ENCODE peak calls at places on chromosomes 4 and X, in eight cellular contexts. K is transverse colon, D is breast epithelium, C is suprapubic skin, B is endothelial cell of umbilical vein, R is K562, G is vagina, L is esophagus muscularis mucosa. U is an unnamed sample. For H3K4me1 and H3K27me3, the result is how much of the 10 kb centered on the place peaks cover.

GRCh38 chr4:41144812-41145211 is 69.5 kb downstream of the APBB2 start:
- DNase-seq in B (no peak), G (no peak), K (no peak), D (no peak), C (no peak), R (no peak), L (no peak), U (no peak)

GRCh38 chr4:73589261-73589847 is 30.9 kb downstream of the RASSF6 start:
- DNase-seq in D (no peak), R (peak), B (no peak), C (no peak), G (no peak), K (no peak), L (no peak), U (peak)

GRCh38 chr4:154137320-154137905 is 348.5 kb upstream of the SFRP2 start:
- DNase-seq in K (no peak), D (no peak), C (no peak), L (no peak), G (no peak), R (no peak), B (no peak), U (no peak)

GRCh38 chr4:16123356-16124084 is 39.7 kb upstream of the PROM1 start:
- DNase-seq in G (no peak), D (no peak), C (no peak), L (no peak), B (no peak), R (no peak), K (no peak), U (no peak)

GRCh38 chrX:23386726-23387125 is 52.1 kb downstream of the PTCHD1 start:
- DNase-seq in K (no peak), D (no peak), G (no peak), R (no peak), L (no peak), C (no peak), B (no peak), U (no peak)

GRCh38 chrX:48695524-48695875 is 1.0 kb upstream of the SUV39H1 start:
- DNase-seq in D (no peak), R (no peak), C (no peak), B (no peak), L (no peak), K (no peak), G (no peak), U (no peak)

GRCh38 chr4:47664051-47664826 is 173.6 kb downstream of the CORIN start:
- DNase-seq in D (no peak), R (no peak), B (no peak), G (no peak), L (no peak), C (no peak), K (no peak), U (no peak)

GRCh38 chr4:15003441-15003890 is 1.2 kb downstream of the CPEB2 start:
- DNase-seq in R (peak), C (peak), G (no peak), D (peak), L (no peak), K (peak), B (no peak), U (peak)

GRCh38 chrX:6777211-6778002 is 242.5 kb upstream of the VCX3A start:
- DNase-seq in B (no peak), C (no peak), D (no peak), L (no peak), G (no peak), K (no peak), R (no peak), U (no peak)

GRCh38 chr4:118034061-118034785 is at the start of gene NDST3:
- DNase-seq in G (no peak), L (no peak), D (no peak), K (peak), B (peak), R (peak), C (no peak), U (peak)

GRCh38 chrX:39518451-39519212 is 579.1 kb downstream of the BCOR start:
- DNase-seq in G (no peak), L (no peak), C (no peak), B (no peak), K (no peak), R (no peak), D (no peak), U (no peak)

GRCh38 chrX:150256297-150256650 is 106.8 kb upstream of the MAMLD1 start:
- DNase-seq in K (no peak), D (no peak), B (no peak), G (peak), R (no peak), L (peak), C (no peak), U (no peak)

GRCh38 chrX:13899607-13900006 is 82.7 kb upstream of the GPM6B start:
- DNase-seq in R (no peak), L (no peak), D (no peak), K (no peak), G (no peak), B (peak), C (no peak), U (peak)

GRCh38 chrX:84187501-84188319 is at the start of gene RPS6KA6:
- DNase-seq in R (no peak), G (no peak), C (peak), D (peak), L (no peak), B (peak), K (peak), U (peak)

GRCh38 chr4:47669946-47670345 is 167.9 kb downstream of the CORIN start:
- DNase-seq in B (no peak), C (no peak), K (no peak), G (no peak), L (no peak), R (no peak), D (no peak), U (no peak)

GRCh38 chrX:150680974-150681373 is 12.2 kb upstream of the MTMR1 start:
- DNase-seq in D (no peak), K (no peak), L (no peak), C (no peak), B (peak), R (peak), G (no peak), U (no peak)

GRCh38 chr4:177185151-177185550 is 124.5 kb upstream of the NEIL3 start:
- DNase-seq in R (no peak), L (no peak), G (no peak), K (no peak), D (no peak), C (no peak), B (no peak), U (no peak)

GRCh38 chr4:107035711-107036601 is at the start of gene DKK2:
- DNase-seq in K (peak), L (no peak), C (peak), G (no peak), B (peak), D (peak), R (no peak), U (peak)

GRCh38 chrX:9671998-9672397 is 93.6 kb downstream of the GPR143 start:
- DNase-seq in C (no peak), R (no peak), D (no peak), K (no peak), G (no peak), L (no peak), B (no peak), U (no peak)

GRCh38 chr4:4391866-4392265 is 5.0 kb downstream of the NSG1 start:
- DNase-seq in L (no peak), D (no peak), G (no peak), C (no peak), K (no peak), R (no peak), B (no peak), U (no peak)

GRCh38 chrX:65595460-65595876 is 60.9 kb upstream of the LAS1L start:
- DNase-seq in L (peak), D (peak), K (peak), G (no peak), R (peak), B (peak), C (peak), U (peak)

GRCh38 chr4:94538229-94538628 is 86.5 kb downstream of the PDLIM5 start:
- DNase-seq in R (no peak), L (no peak), B (no peak), C (no peak), G (no peak), D (no peak), K (no peak), U (no peak)
- H3K4me1 ChIP-seq in R (under half), L (half or more), B (half or more), C (half or more), G (under half), D (under half), K (under half), U (under half)

GRCh38 chrX:1097328-1097727 is 115.1 kb downstream of the CRLF2 start:
- DNase-seq in L (no peak), R (no peak), K (no peak), G (no peak), D (peak), B (no peak), C (peak), U (no peak)
- H3K27me3 ChIP-seq in L (under half), R (under half), K (under half), G (under half), D (under half), B (under half), C (under half), U (under half)

GRCh38 chr4:79201976-79202375 is 123.9 kb downstream of the NAA11 start:
- DNase-seq in R (no peak), L (no peak), G (no peak), D (no peak), K (no peak), C (no peak), B (no peak), U (no peak)

GRCh38 chr4:79198886-79199591 is 126.8 kb downstream of the NAA11 start:
- DNase-seq in K (no peak), G (no peak), L (no peak), R (peak), D (no peak), B (no peak), C (no peak), U (no peak)

GRCh38 chr4:79197275-79198009 is 128.4 kb downstream of the NAA11 start:
- DNase-seq in R (no peak), B (no peak), D (no peak), K (no peak), C (no peak), G (no peak), L (no peak), U (no peak)
- TF ChIP-seq POLR2AphosphoS5 in R (no peak), B (no peak), D (no peak), K (no peak), C (no peak), G (no peak), L (no peak), U (no peak)

GRCh38 chr4:5751918-5752802 is 41.2 kb downstream of the EVC start:
- DNase-seq in L (no peak), K (no peak), R (no peak), C (no peak), D (no peak), B (peak), G (no peak), U (no peak)
- H3K4me1 ChIP-seq in L (under half), K (under half), R (under half), C (under half), D (under half), B (half or more), G (under half), U (under half)

GRCh38 chr4:13516315-13516860 is 27.9 kb downstream of the NKX3-2 start:
- DNase-seq in G (no peak), K (no peak), D (no peak), C (no peak), L (no peak), B (no peak), R (no peak), U (no peak)
- H3K27me3 ChIP-seq in G (under half), K (under half), D (under half), C (under half), L (under half), B (under half), R (under half), U (under half)

GRCh38 chr4:140373328-140374129 is at the start of gene SCOC:
- DNase-seq in G (peak), C (peak), L (peak), B (peak), D (peak), K (peak), R (peak), U (peak)
- TF ChIP-seq POLR2AphosphoS5 in G (peak), C (no peak), L (peak), B (peak), D (peak), K (peak), R (peak), U (peak)

DNA sequence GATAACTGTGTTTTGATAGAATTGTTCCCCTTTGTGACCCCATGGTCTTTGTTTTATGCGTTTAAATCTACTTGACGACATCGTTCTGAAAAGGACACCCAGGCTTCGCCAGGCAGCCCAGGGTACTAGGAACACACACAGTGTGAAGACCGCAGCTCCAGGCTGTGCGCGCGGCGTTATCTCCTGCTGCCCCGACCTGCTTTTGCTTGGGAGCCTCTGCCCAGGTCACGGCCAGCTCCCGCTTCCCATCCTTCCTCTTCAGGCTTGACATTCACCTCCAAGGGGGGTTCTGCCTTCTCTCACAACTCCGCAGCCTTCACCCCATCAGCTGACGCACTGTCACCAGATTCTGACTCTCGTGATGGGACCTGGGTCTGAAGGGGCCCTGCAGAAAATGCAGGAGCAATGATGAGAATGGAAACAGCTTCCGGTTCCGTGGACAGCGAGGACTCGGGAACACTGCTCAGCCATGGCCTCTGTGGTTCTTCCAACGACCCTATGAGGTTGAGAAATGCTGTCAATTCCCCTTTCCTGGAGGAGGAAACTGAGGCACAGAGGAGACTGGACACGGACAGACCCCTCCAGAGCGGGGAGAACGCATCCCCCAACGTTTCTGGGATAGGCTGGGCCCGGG is 536 bp upstream of the HTRA3 start:
- DNase-seq in B (no peak), L (no peak), G (no peak), C (no peak), K (no peak), D (no peak), R (no peak), U (no peak)
- H3K4me1 ChIP-seq in B (under half), L (half or more), G (under half), C (under half), K (under half), D (under half), R (under half), U (under half)

DNA sequence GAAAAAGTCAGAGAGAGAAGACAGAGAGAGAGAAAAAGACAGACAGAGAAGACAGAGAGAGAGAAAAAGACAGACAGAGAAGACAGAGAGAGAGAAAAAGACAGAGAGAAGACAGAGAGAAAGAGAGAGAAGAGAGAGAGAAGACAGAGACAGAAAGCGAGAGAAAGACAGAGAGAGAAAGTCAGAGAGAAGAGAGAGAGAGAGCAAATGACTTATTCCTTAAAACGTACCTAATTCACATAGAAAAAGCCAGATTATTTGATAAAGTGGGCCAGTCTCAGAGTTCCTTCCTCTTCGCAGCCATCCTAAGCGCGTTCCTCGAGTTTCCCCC is 7.4 kb upstream of the SHOX start:
- DNase-seq in C (no peak), B (no peak), L (no peak), R (no peak), G (no peak), K (no peak), D (no peak), U (no peak)
- H3K27me3 ChIP-seq in C (half or more), B (under half), L (under half), R (under half), G (under half), K (half or more), D (half or more), U (under half)

GRCh38 chr4:8537041-8537461 is 43.1 kb upstream of the GPR78 start:
- DNase-seq in K (peak), L (no peak), G (no peak), B (peak), R (peak), C (no peak), D (peak), U (peak)
- TF ChIP-seq POLR2AphosphoS5 in K (peak), L (no peak), G (no peak), B (no peak), R (no peak), C (no peak), D (no peak), U (peak)